ENCODE peak calls at places on chromosomes 6 and 20, in six cellular contexts. I is endothelial cell of umbilical vein, E is left ventricle myocardium inferior, J is H1, Z is stomach, S is aorta. L is an unnamed sample.
A peak's percentile ranks its signal among the peaks of the same experiment; 100 is the strongest.

GRCh38 chr6:107653861-107654394 is 164.0 kb downstream of the SOBP start:
- DNase-seq in I (no peak), E (no peak), J (no peak), Z (no peak), S (no peak), L (no peak)

GRCh38 chr6:148761532-148761951 is 14.7 kb downstream of the UST start:
- DNase-seq in I (no peak), E (no peak), J (no peak), Z (no peak), S (no peak), L (no peak)

GRCh38 chr6:40804905-40805304 is 217.7 kb upstream of the LRFN2 start:
- DNase-seq in I (no peak), E (no peak), J (no peak), Z (no peak), S (no peak), L (no peak)

GRCh38 chr6:111530218-111530617 is 47.2 kb upstream of the REV3L start:
- DNase-seq in I (no peak), E (no peak), J (no peak), Z (no peak), S (no peak), L (no peak)

GRCh38 chr6:26028753-26029569 is 58.3 kb upstream of the HFE start:
- DNase-seq in I (no peak), E (no peak), J (peak; percentile 61), Z (no peak), S (no peak), L (no peak)

GRCh38 chr6:122426597-122426996 is 27.1 kb downstream of the HSF2 start:
- DNase-seq in I (no peak), E (no peak), J (no peak), Z (no peak), S (no peak), L (no peak)

GRCh38 chr6:139602577-139602976 is 228.1 kb upstream of the CITED2 start:
- DNase-seq in I (no peak), E (no peak), J (no peak), Z (no peak), S (no peak), L (no peak)

GRCh38 chr6:170253910-170254269 is 37.0 kb downstream of the DLL1 start:
- DNase-seq in I (no peak), E (no peak), J (no peak), Z (no peak), S (peak; percentile 11), L (no peak)

GRCh38 chr6:112511441-112511840 is 164.3 kb downstream of the RFPL4B start:
- DNase-seq in I (no peak), E (no peak), J (no peak), Z (no peak), S (no peak), L (no peak)

GRCh38 chr6:40195751-40196518 is 261.7 kb upstream of the MOCS1 start:
- DNase-seq in I (no peak), E (no peak), J (no peak), Z (no peak), S (no peak), L (no peak)

GRCh38 chr6:125867483-125867935 is 76.7 kb downstream of the NCOA7 start:
- DNase-seq in I (no peak), E (no peak), J (peak; percentile 53), Z (no peak), S (no peak), L (no peak)

GRCh38 chr6:31780507-31781243 is 3.5 kb upstream of the VWA7 start:
- DNase-seq in I (no peak), E (no peak), J (no peak), Z (no peak), S (no peak), L (no peak)

GRCh38 chr6:21751608-21752007 is 158.1 kb downstream of the SOX4 start:
- DNase-seq in I (no peak), E (no peak), J (no peak), Z (no peak), S (no peak), L (no peak)

GRCh38 chr6:5499644-5500306 is 238.5 kb downstream of the FARS2 start:
- DNase-seq in I (peak; percentile 23), E (no peak), J (no peak), Z (no peak), S (no peak), L (no peak)

GRCh38 chr6:139156571-139156970 is 21.7 kb downstream of the HECA start:
- DNase-seq in I (no peak), E (no peak), J (no peak), Z (no peak), S (no peak), L (no peak)

GRCh38 chr6:31401403-31401802 is 2.0 kb upstream of the MICA start:
- DNase-seq in I (peak; percentile 55), E (no peak), J (no peak), Z (peak; percentile 45), S (peak; percentile 66), L (no peak)

GRCh38 chr6:13668291-13668928 is 43.2 kb downstream of the RANBP9 start:
- DNase-seq in I (no peak), E (no peak), J (no peak), Z (no peak), S (no peak), L (no peak)

GRCh38 chr6:157120523-157121232 is 202.6 kb downstream of the TMEM242 start:
- DNase-seq in I (no peak), E (no peak), J (no peak), Z (no peak), S (no peak), L (no peak)

GRCh38 chr20:63619505-63619904 is 7.4 kb downstream of the GMEB2 start:
- DNase-seq in I (no peak), E (no peak), J (no peak), Z (no peak), S (no peak), L (no peak)

GRCh38 chr20:57507477-57507876 is 17.5 kb downstream of the CTCFL start:
- DNase-seq in I (no peak), E (no peak), J (no peak), Z (no peak), S (no peak), L (no peak)

GRCh38 chr20:57508381-57508780 is 16.6 kb downstream of the CTCFL start:
- DNase-seq in I (no peak), E (no peak), J (no peak), Z (no peak), S (no peak), L (no peak)

GRCh38 chr20:57504411-57504810 is 20.5 kb downstream of the CTCFL start:
- DNase-seq in I (no peak), E (no peak), J (no peak), Z (no peak), S (no peak), L (no peak)

GRCh38 chr20:57508831-57509230 is 16.1 kb downstream of the CTCFL start:
- DNase-seq in I (no peak), E (no peak), J (no peak), Z (no peak), S (no peak), L (no peak)

GRCh38 chr20:57505991-57506390 is 18.9 kb downstream of the CTCFL start:
- DNase-seq in I (no peak), E (no peak), J (no peak), Z (no peak), S (no peak), L (no peak)
- H3K4me1 ChIP-seq in I (no peaks in the 10 kb centered on the region), E (no peaks in the 10 kb centered on the region), J (peaks cover 6% of the 10 kb centered on the region), Z (peaks cover 5% of the 10 kb centered on the region), S (no peaks in the 10 kb centered on the region), L (no peaks in the 10 kb centered on the region)

GRCh38 chr20:44429017-44429339 is 46.7 kb upstream of the TTPAL start:
- DNase-seq in I (no peak), E (no peak), J (no peak), Z (no peak), S (no peak), L (no peak)

GRCh38 chr20:44426879-44427785 is 48.5 kb upstream of the TTPAL start:
- DNase-seq in I (no peak), E (no peak), J (no peak), Z (no peak), S (no peak), L (no peak)

GRCh38 chr20:44429419-44430269 is 46.0 kb upstream of the TTPAL start:
- DNase-seq in I (no peak), E (no peak), J (no peak), Z (no peak), S (no peak), L (no peak)

GRCh38 chr20:44427804-44428173 is 47.9 kb upstream of the TTPAL start:
- DNase-seq in I (no peak), E (no peak), J (no peak), Z (no peak), S (no peak), L (no peak)

DNA sequence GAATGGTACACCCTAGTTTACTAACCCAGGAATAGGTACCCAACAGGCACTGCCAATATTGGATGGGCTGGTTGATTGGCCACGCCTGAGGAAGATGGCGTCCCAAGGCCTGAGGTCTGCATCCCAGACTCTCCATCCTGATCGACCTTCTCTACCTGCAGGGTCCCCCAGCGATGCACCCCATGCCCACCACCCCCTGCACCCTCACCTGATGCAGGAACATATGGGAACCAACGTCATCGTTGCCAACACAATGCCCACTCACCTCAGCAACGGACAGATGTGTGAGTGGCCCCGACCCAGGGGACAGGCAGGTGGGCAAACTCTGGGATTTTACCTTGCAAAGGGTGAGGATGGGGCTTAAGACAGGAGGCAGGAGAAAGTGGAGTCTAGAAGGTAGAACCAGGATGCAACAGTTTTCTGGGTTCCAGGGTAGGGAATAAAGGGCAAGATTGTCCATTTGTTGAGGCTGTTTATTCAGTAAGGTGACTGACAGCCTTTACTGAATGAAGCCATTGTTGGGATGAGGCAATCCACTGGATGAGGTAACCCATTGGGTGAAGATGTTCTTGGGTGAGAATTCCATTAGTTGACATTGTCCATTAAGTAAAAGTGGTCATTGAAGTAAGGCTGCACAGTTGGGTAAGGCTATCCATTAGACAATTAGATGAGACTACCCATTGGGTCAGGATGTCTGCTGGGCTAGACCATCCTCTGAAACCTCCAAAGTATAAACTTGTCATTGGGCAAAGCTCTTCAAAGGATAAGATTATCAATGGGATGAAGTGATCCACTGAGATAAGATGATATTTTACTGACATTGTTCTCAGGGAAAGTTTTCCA is 47.3 kb upstream of the TTPAL start:
- DNase-seq in I (no peak), E (no peak), J (no peak), Z (no peak), S (no peak), L (no peak)
- H3K4me1 ChIP-seq in I (no peaks in the 10 kb centered on the region), E (no peaks in the 10 kb centered on the region), J (no peaks in the 10 kb centered on the region), Z (no peaks in the 10 kb centered on the region), S (no peaks in the 10 kb centered on the region), L (no peaks in the 10 kb centered on the region)

DNA sequence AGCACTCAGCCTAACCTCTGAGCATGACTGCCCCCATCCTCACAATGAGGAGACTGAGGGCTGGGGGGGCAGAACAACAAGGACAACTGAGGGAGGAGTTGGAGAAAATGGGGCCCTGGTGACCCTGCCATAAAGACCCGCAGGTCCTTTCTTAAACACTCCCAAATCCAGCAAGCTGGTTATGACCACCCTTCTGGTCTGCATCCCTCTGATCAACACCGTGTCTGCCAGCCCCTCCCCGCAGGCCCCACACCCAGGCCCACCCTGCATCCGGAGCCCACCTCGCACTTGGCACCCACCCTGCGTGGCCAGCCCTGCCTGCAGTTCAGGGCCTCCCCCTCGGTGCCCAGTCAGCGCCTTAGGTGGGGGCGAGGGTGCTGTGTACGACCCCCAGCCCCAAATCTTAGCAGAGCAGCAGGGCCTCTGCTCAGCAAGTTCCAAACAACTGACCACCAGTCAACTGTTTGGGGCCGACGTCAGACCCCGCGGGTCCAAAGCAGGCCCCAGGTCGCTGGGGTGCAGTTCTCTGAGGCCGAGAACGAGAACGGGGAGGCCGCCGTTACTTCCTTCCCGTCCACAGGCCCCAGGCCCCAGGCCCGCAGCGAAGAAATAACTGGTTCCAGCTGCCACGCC is 1.2 kb downstream of the ACSS1 start:
- DNase-seq in I (no peak), E (peak; percentile 54), J (no peak), Z (peak; percentile 16), S (no peak), L (no peak)
- H3K4me1 ChIP-seq in I (peaks cover 7% of the 10 kb centered on the region), E (peaks cover 76% of the 10 kb centered on the region), J (peaks cover 15% of the 10 kb centered on the region), Z (peaks cover 83% of the 10 kb centered on the region), S (peaks cover 11% of the 10 kb centered on the region), L (peaks cover 80% of the 10 kb centered on the region)

GRCh38 chr20:58688414-58688813 is 4.2 kb upstream of the NPEPL1 start:
- DNase-seq in I (no peak), E (no peak), J (no peak), Z (no peak), S (no peak), L (no peak)
- H3K4me1 ChIP-seq in I (peaks cover 9% of the 10 kb centered on the region), E (peaks cover 27% of the 10 kb centered on the region), J (peaks cover 19% of the 10 kb centered on the region), Z (peaks cover 36% of the 10 kb centered on the region), S (no peaks in the 10 kb centered on the region), L (peaks cover 41% of the 10 kb centered on the region)

L was measured in esophagus squamous epithelium.